ENCODE peak calls at places on chromosomes 13 and 19, in nine cellular contexts. M is breast epithelium, G is left colon, T is aorta, P is NCI-H1417, L is HFF-Myc, N is GM04504, A is keratinocyte, K is NCI-H345. F is an unnamed sample.

GRCh38 chr13:83819611-83820010 is 62.7 kb downstream of the SLITRK1 start:
- DNase-seq in M (no peak), G (no peak), T (no peak), P (no peak), L (no peak), N (no peak), A (no peak), K (no peak), F (no peak)

GRCh38 chr19:2976609-2977000 is 759 bp upstream of the TLE6 start:
- DNase-seq in M (no peak), G (no peak), T (no peak), P (no peak), L (no peak), N (no peak), A (no peak), K (peak), F (no peak)

GRCh38 chr19:15544283-15544682 is 36.0 kb downstream of the CYP4F22 start:
- DNase-seq in M (no peak), G (no peak), T (no peak), P (no peak), L (no peak), N (no peak), A (no peak), K (no peak), F (no peak)

GRCh38 chr13:37599509-37599908 is 941 bp upstream of the POSTN start:
- DNase-seq in M (no peak), G (no peak), T (no peak), P (no peak), L (no peak), N (no peak), A (no peak), K (no peak), F (no peak)

GRCh38 chr13:109835321-109835720 is 48.9 kb upstream of the IRS2 start:
- DNase-seq in M (no peak), G (no peak), T (no peak), P (no peak), L (no peak), N (no peak), A (no peak), K (no peak), F (no peak)

GRCh38 chr19:2867025-2867991 is at the start of gene ZNF556:
- DNase-seq in M (no peak), G (no peak), T (no peak), P (no peak), L (no peak), N (peak), A (no peak), K (no peak), F (peak)

GRCh38 chr19:8357007-8357521 is 6.9 kb upstream of the ANGPTL4 start:
- DNase-seq in M (no peak), G (no peak), T (no peak), P (no peak), L (no peak), N (no peak), A (no peak), K (no peak), F (no peak)

GRCh38 chr19:45999653-46000121 is 4.4 kb downstream of the CCDC61 start:
- DNase-seq in M (no peak), G (no peak), T (no peak), P (no peak), L (no peak), N (no peak), A (no peak), K (peak), F (no peak)

GRCh38 chr19:38270587-38271167 is 6.3 kb downstream of the SPINT2 start:
- DNase-seq in M (no peak), G (no peak), T (no peak), P (no peak), L (no peak), N (no peak), A (no peak), K (no peak), F (no peak)

GRCh38 chr13:44759723-44760360 is 183.7 kb upstream of the TSC22D1 start:
- DNase-seq in M (peak), G (no peak), T (no peak), P (peak), L (no peak), N (no peak), A (no peak), K (peak), F (no peak)

GRCh38 chr13:107847406-107847805 is 367.9 kb downstream of the LIG4 start:
- DNase-seq in M (no peak), G (no peak), T (no peak), P (peak), L (no peak), N (no peak), A (no peak), K (no peak), F (no peak)

GRCh38 chr13:88189724-88190123 is 518.6 kb downstream of the SLITRK5 start:
- DNase-seq in M (no peak), G (no peak), T (no peak), P (no peak), L (no peak), N (no peak), A (no peak), K (no peak), F (no peak)

GRCh38 chr19:48539503-48540096 is 12.4 kb upstream of the SULT2B1 start:
- DNase-seq in M (no peak), G (peak), T (no peak), P (peak), L (no peak), N (no peak), A (no peak), K (peak), F (no peak)

GRCh38 chr19:4742717-4743646 is 19.3 kb upstream of the DPP9 start:
- DNase-seq in M (no peak), G (no peak), T (no peak), P (peak), L (no peak), N (no peak), A (no peak), K (peak), F (no peak)

GRCh38 chr19:34960940-34961679 is 2.9 kb downstream of the ZNF792 start:
- DNase-seq in M (no peak), G (no peak), T (no peak), P (no peak), L (no peak), N (no peak), A (no peak), K (no peak), F (no peak)

GRCh38 chr19:8174706-8175105 is 25.3 kb upstream of the FBN3 start:
- DNase-seq in M (no peak), G (no peak), T (no peak), P (no peak), L (no peak), N (no peak), A (no peak), K (no peak), F (no peak)

GRCh38 chr13:50026788-50027473 is 11.7 kb downstream of the KCNRG start:
- DNase-seq in M (no peak), G (no peak), T (no peak), P (no peak), L (no peak), N (no peak), A (no peak), K (no peak), F (no peak)

GRCh38 chr13:72651196-72651595 is 76.2 kb downstream of the MZT1 start:
- DNase-seq in M (no peak), G (no peak), T (no peak), P (peak), L (no peak), N (no peak), A (no peak), K (no peak), F (no peak)

GRCh38 chr13:101919541-101920306 is 467.2 kb downstream of the ITGBL1 start:
- DNase-seq in M (no peak), G (no peak), T (peak), P (peak), L (no peak), N (no peak), A (no peak), K (peak), F (no peak)

GRCh38 chr13:29991343-29991742 is 140.9 kb upstream of the UBL3 start:
- DNase-seq in M (no peak), G (no peak), T (no peak), P (no peak), L (peak), N (peak), A (peak), K (no peak), F (no peak)

GRCh38 chr13:98974053-98974452 is 3.8 kb downstream of the DOCK9 start:
- DNase-seq in M (no peak), G (no peak), T (no peak), P (no peak), L (no peak), N (no peak), A (no peak), K (no peak), F (no peak)

GRCh38 chr13:30022796-30023195 is 172.4 kb upstream of the UBL3 start:
- DNase-seq in M (no peak), G (no peak), T (no peak), P (no peak), L (no peak), N (no peak), A (no peak), K (no peak), F (no peak)

GRCh38 chr13:91506759-91507158 is 108.3 kb downstream of the GPC5 start:
- DNase-seq in M (no peak), G (no peak), T (no peak), P (no peak), L (no peak), N (no peak), A (no peak), K (no peak), F (no peak)

GRCh38 chr19:19113040-19113541 is 25.2 kb downstream of the TMEM161A start:
- DNase-seq in M (no peak), G (no peak), T (no peak), P (no peak), L (peak), N (no peak), A (no peak), K (no peak), F (no peak)

GRCh38 chr19:46423194-46423593 is 5.5 kb downstream of the PNMA8C start:
- DNase-seq in M (no peak), G (no peak), T (no peak), P (no peak), L (no peak), N (no peak), A (no peak), K (no peak), F (no peak)

GRCh38 chr13:113935081-113935511 is 38.8 kb downstream of the C13orf46 start:
- DNase-seq in M (no peak), G (no peak), T (peak), P (no peak), L (no peak), N (no peak), A (no peak), K (no peak), F (no peak)

GRCh38 chr19:8513687-8514504 is at the start of gene ZNF414:
- DNase-seq in M (peak), G (peak), T (peak), P (peak), L (peak), N (peak), A (peak), K (peak), F (peak)

GRCh38 chr13:77389617-77389984 is 62.7 kb upstream of the MYCBP2 start:
- DNase-seq in M (no peak), G (no peak), T (no peak), P (no peak), L (no peak), N (no peak), A (no peak), K (no peak), F (no peak)

GRCh38 chr19:532578-533484 is 1.3 kb downstream of the CDC34 start:
- DNase-seq in M (peak), G (peak), T (peak), P (peak), L (no peak), N (peak), A (no peak), K (peak), F (peak)

GRCh38 chr19:50300814-50301606 is 28.2 kb downstream of the KCNC3 start:
- DNase-seq in M (no peak), G (no peak), T (no peak), P (no peak), L (peak), N (peak), A (no peak), K (no peak), F (no peak)

GRCh38 chr19:37007587-37008220 is 70.5 kb upstream of the ZNF420 start:
- DNase-seq in M (peak), G (no peak), T (peak), P (peak), L (peak), N (no peak), A (no peak), K (peak), F (no peak)

GRCh38 chr19:46609511-46610412 is 8.6 kb downstream of the CALM3 start:
- DNase-seq in M (no peak), G (no peak), T (peak), P (no peak), L (no peak), N (no peak), A (no peak), K (no peak), F (peak)

GRCh38 chr19:15297416-15298224 is 34.7 kb downstream of the BRD4 start:
- DNase-seq in M (no peak), G (no peak), T (no peak), P (peak), L (peak), N (no peak), A (no peak), K (peak), F (no peak)

F was measured in tibial nerve.